ENCODE peak calls at places on chromosomes 6 and 20, in six cellular contexts. One of them, this sample, is unnamed.

GRCh38 chr6:93799226-93799625 is 379.9 kb upstream of the EPHA7 start:
- DNase-seq in GM06990: no peak
- DNase-seq in lower leg skin: no peak
- DNase-seq in upper lobe of right lung: no peak
- DNase-seq in pancreas: no peak
- DNase-seq in fibroblast of the aortic adventitia: peak
- DNase-seq in this sample: no peak

GRCh38 chr6:37731888-37732287 is 34.2 kb upstream of the MDGA1 start:
- DNase-seq in GM06990: peak
- DNase-seq in lower leg skin: no peak
- DNase-seq in upper lobe of right lung: peak
- DNase-seq in pancreas: no peak
- DNase-seq in fibroblast of the aortic adventitia: no peak
- DNase-seq in this sample: peak

GRCh38 chr6:106608080-106608668 is 21.1 kb downstream of the RTN4IP1 start:
- DNase-seq in GM06990: peak
- DNase-seq in lower leg skin: no peak
- DNase-seq in upper lobe of right lung: no peak
- DNase-seq in pancreas: peak
- DNase-seq in fibroblast of the aortic adventitia: peak
- DNase-seq in this sample: peak

GRCh38 chr20:44271915-44272663 is 25.0 kb downstream of the GDAP1L1 start:
- DNase-seq in GM06990: no peak
- DNase-seq in lower leg skin: no peak
- DNase-seq in upper lobe of right lung: no peak
- DNase-seq in pancreas: no peak
- DNase-seq in fibroblast of the aortic adventitia: no peak
- DNase-seq in this sample: no peak

GRCh38 chr20:60725311-60725906 is 526.7 kb upstream of the CDH4 start:
- DNase-seq in GM06990: no peak
- DNase-seq in lower leg skin: no peak
- DNase-seq in upper lobe of right lung: no peak
- DNase-seq in pancreas: no peak
- DNase-seq in fibroblast of the aortic adventitia: no peak
- DNase-seq in this sample: no peak

GRCh38 chr20:52448513-52448912 is 256.9 kb upstream of the ZFP64 start:
- DNase-seq in GM06990: no peak
- DNase-seq in lower leg skin: no peak
- DNase-seq in upper lobe of right lung: no peak
- DNase-seq in pancreas: no peak
- DNase-seq in fibroblast of the aortic adventitia: no peak
- DNase-seq in this sample: no peak

GRCh38 chr6:156776841-156777576 is at the start of gene ARID1B:
- DNase-seq in GM06990: peak
- DNase-seq in lower leg skin: peak
- DNase-seq in upper lobe of right lung: peak
- DNase-seq in pancreas: peak
- DNase-seq in fibroblast of the aortic adventitia: peak
- DNase-seq in this sample: peak

GRCh38 chr6:24876496-24877465 is 59.0 kb downstream of the RIPOR2 start:
- DNase-seq in GM06990: no peak
- DNase-seq in lower leg skin: no peak
- DNase-seq in upper lobe of right lung: no peak
- DNase-seq in pancreas: no peak
- DNase-seq in fibroblast of the aortic adventitia: no peak
- DNase-seq in this sample: no peak

GRCh38 chr6:170108890-170109587 is 181.8 kb downstream of the DLL1 start:
- DNase-seq in GM06990: no peak
- DNase-seq in lower leg skin: peak
- DNase-seq in upper lobe of right lung: peak
- DNase-seq in pancreas: no peak
- DNase-seq in fibroblast of the aortic adventitia: no peak
- DNase-seq in this sample: no peak

GRCh38 chr20:19260412-19261090 is 48.1 kb downstream of the SLC24A3 start:
- DNase-seq in GM06990: no peak
- DNase-seq in lower leg skin: peak
- DNase-seq in upper lobe of right lung: no peak
- DNase-seq in pancreas: no peak
- DNase-seq in fibroblast of the aortic adventitia: no peak
- DNase-seq in this sample: peak

GRCh38 chr6:118456982-118457381 is 91.1 kb upstream of the PLN start:
- DNase-seq in GM06990: no peak
- DNase-seq in lower leg skin: no peak
- DNase-seq in upper lobe of right lung: no peak
- DNase-seq in pancreas: no peak
- DNase-seq in fibroblast of the aortic adventitia: no peak
- DNase-seq in this sample: no peak

GRCh38 chr6:37061157-37061804 is 55.8 kb downstream of the FGD2 start:
- DNase-seq in GM06990: no peak
- DNase-seq in lower leg skin: no peak
- DNase-seq in upper lobe of right lung: no peak
- DNase-seq in pancreas: peak
- DNase-seq in fibroblast of the aortic adventitia: no peak
- DNase-seq in this sample: no peak

GRCh38 chr6:169248521-169248971 is 5.1 kb downstream of the THBS2 start:
- DNase-seq in GM06990: no peak
- DNase-seq in lower leg skin: no peak
- DNase-seq in upper lobe of right lung: no peak
- DNase-seq in pancreas: no peak
- DNase-seq in fibroblast of the aortic adventitia: peak
- DNase-seq in this sample: no peak

GRCh38 chr6:56499121-56499520 is 143.6 kb downstream of the DST start:
- DNase-seq in GM06990: no peak
- DNase-seq in lower leg skin: no peak
- DNase-seq in upper lobe of right lung: no peak
- DNase-seq in pancreas: no peak
- DNase-seq in fibroblast of the aortic adventitia: peak
- DNase-seq in this sample: no peak

GRCh38 chr20:24582373-24583168 is 113.1 kb downstream of the SYNDIG1 start:
- DNase-seq in GM06990: no peak
- DNase-seq in lower leg skin: peak
- DNase-seq in upper lobe of right lung: no peak
- DNase-seq in pancreas: no peak
- DNase-seq in fibroblast of the aortic adventitia: no peak
- DNase-seq in this sample: no peak

GRCh38 chr20:31840906-31841816 is 4.2 kb downstream of the FOXS1 start:
- DNase-seq in GM06990: no peak
- DNase-seq in lower leg skin: no peak
- DNase-seq in upper lobe of right lung: no peak
- DNase-seq in pancreas: no peak
- DNase-seq in fibroblast of the aortic adventitia: peak
- DNase-seq in this sample: no peak

GRCh38 chr6:149094934-149095341 is 222.6 kb upstream of the TAB2 start:
- DNase-seq in GM06990: no peak
- DNase-seq in lower leg skin: no peak
- DNase-seq in upper lobe of right lung: no peak
- DNase-seq in pancreas: no peak
- DNase-seq in fibroblast of the aortic adventitia: peak
- DNase-seq in this sample: no peak

GRCh38 chr20:25549172-25549865 is 36.0 kb downstream of the NINL start:
- DNase-seq in GM06990: no peak
- DNase-seq in lower leg skin: peak
- DNase-seq in upper lobe of right lung: no peak
- DNase-seq in pancreas: no peak
- DNase-seq in fibroblast of the aortic adventitia: peak
- DNase-seq in this sample: no peak

GRCh38 chr20:9660236-9660868 is 146.0 kb downstream of the LAMP5 start:
- DNase-seq in GM06990: no peak
- DNase-seq in lower leg skin: no peak
- DNase-seq in upper lobe of right lung: no peak
- DNase-seq in pancreas: no peak
- DNase-seq in fibroblast of the aortic adventitia: peak
- DNase-seq in this sample: no peak

GRCh38 chr6:16466778-16467177 is 228.4 kb downstream of the GMPR start:
- DNase-seq in GM06990: no peak
- DNase-seq in lower leg skin: no peak
- DNase-seq in upper lobe of right lung: no peak
- DNase-seq in pancreas: no peak
- DNase-seq in fibroblast of the aortic adventitia: no peak
- DNase-seq in this sample: no peak

GRCh38 chr6:141035312-141036058 is 1097.2 kb upstream of the GJE1 start:
- DNase-seq in GM06990: no peak
- DNase-seq in lower leg skin: no peak
- DNase-seq in upper lobe of right lung: no peak
- DNase-seq in pancreas: no peak
- DNase-seq in fibroblast of the aortic adventitia: no peak
- DNase-seq in this sample: no peak

GRCh38 chr6:150368762-150369161 is at the start of gene IYD:
- DNase-seq in GM06990: no peak
- DNase-seq in lower leg skin: no peak
- DNase-seq in upper lobe of right lung: no peak
- DNase-seq in pancreas: no peak
- DNase-seq in fibroblast of the aortic adventitia: no peak
- DNase-seq in this sample: no peak

GRCh38 chr6:36068012-36068392 is 40.4 kb downstream of the MAPK14 start:
- DNase-seq in GM06990: no peak
- DNase-seq in lower leg skin: no peak
- DNase-seq in upper lobe of right lung: no peak
- DNase-seq in pancreas: no peak
- DNase-seq in fibroblast of the aortic adventitia: no peak
- DNase-seq in this sample: no peak

GRCh38 chr20:32052792-32053362 is 835 bp downstream of the HCK start:
- DNase-seq in GM06990: peak
- DNase-seq in lower leg skin: peak
- DNase-seq in upper lobe of right lung: peak
- DNase-seq in pancreas: peak
- DNase-seq in fibroblast of the aortic adventitia: no peak
- DNase-seq in this sample: no peak

GRCh38 chr20:36473164-36473563 is 68.2 kb upstream of the MYL9 start:
- DNase-seq in GM06990: no peak
- DNase-seq in lower leg skin: no peak
- DNase-seq in upper lobe of right lung: no peak
- DNase-seq in pancreas: no peak
- DNase-seq in fibroblast of the aortic adventitia: no peak
- DNase-seq in this sample: no peak

GRCh38 chr20:36472656-36473071 is 68.7 kb upstream of the MYL9 start:
- DNase-seq in GM06990: peak
- DNase-seq in lower leg skin: peak
- DNase-seq in upper lobe of right lung: peak
- DNase-seq in pancreas: no peak
- DNase-seq in fibroblast of the aortic adventitia: no peak
- DNase-seq in this sample: no peak

GRCh38 chr20:36470482-36471062 is 70.7 kb upstream of the MYL9 start:
- DNase-seq in GM06990: no peak
- DNase-seq in lower leg skin: no peak
- DNase-seq in upper lobe of right lung: no peak
- DNase-seq in pancreas: no peak
- DNase-seq in fibroblast of the aortic adventitia: no peak
- DNase-seq in this sample: no peak

GRCh38 chr20:36469973-36470372 is 71.3 kb upstream of the MYL9 start:
- DNase-seq in GM06990: no peak
- DNase-seq in lower leg skin: no peak
- DNase-seq in upper lobe of right lung: no peak
- DNase-seq in pancreas: no peak
- DNase-seq in fibroblast of the aortic adventitia: no peak
- DNase-seq in this sample: no peak

GRCh38 chr20:36471885-36472642 is 69.3 kb upstream of the MYL9 start:
- DNase-seq in GM06990: no peak
- DNase-seq in lower leg skin: no peak
- DNase-seq in upper lobe of right lung: no peak
- DNase-seq in pancreas: no peak
- DNase-seq in fibroblast of the aortic adventitia: no peak
- DNase-seq in this sample: no peak
- H3K4me3 ChIP-seq in GM06990: no peak
- H3K4me3 ChIP-seq in lower leg skin: no peak
- H3K4me3 ChIP-seq in upper lobe of right lung: peak
- H3K4me3 ChIP-seq in pancreas: no peak
- H3K4me3 ChIP-seq in fibroblast of the aortic adventitia: no peak
- H3K4me3 ChIP-seq in this sample: no peak

GRCh38 chr6:105442369-105442768 is 39.5 kb upstream of the PREP start:
- DNase-seq in GM06990: no peak
- DNase-seq in lower leg skin: no peak
- DNase-seq in upper lobe of right lung: no peak
- DNase-seq in pancreas: no peak
- DNase-seq in fibroblast of the aortic adventitia: no peak
- DNase-seq in this sample: no peak

GRCh38 chr6:105433723-105434122 is 30.8 kb upstream of the PREP start:
- DNase-seq in GM06990: no peak
- DNase-seq in lower leg skin: no peak
- DNase-seq in upper lobe of right lung: no peak
- DNase-seq in pancreas: no peak
- DNase-seq in fibroblast of the aortic adventitia: no peak
- DNase-seq in this sample: no peak

GRCh38 chr6:105432797-105433196 is 29.9 kb upstream of the PREP start:
- DNase-seq in GM06990: no peak
- DNase-seq in lower leg skin: no peak
- DNase-seq in upper lobe of right lung: no peak
- DNase-seq in pancreas: no peak
- DNase-seq in fibroblast of the aortic adventitia: peak
- DNase-seq in this sample: no peak

GRCh38 chr6:105437236-105437635 is 34.4 kb upstream of the PREP start:
- DNase-seq in GM06990: peak
- DNase-seq in lower leg skin: no peak
- DNase-seq in upper lobe of right lung: no peak
- DNase-seq in pancreas: no peak
- DNase-seq in fibroblast of the aortic adventitia: no peak
- DNase-seq in this sample: no peak
- TF ChIP-seq CTCF in GM06990: no peak
- TF ChIP-seq CTCF in lower leg skin: no peak
- TF ChIP-seq CTCF in upper lobe of right lung: no peak
- TF ChIP-seq CTCF in pancreas: no peak
- TF ChIP-seq CTCF in fibroblast of the aortic adventitia: no peak
- TF ChIP-seq CTCF in this sample: no peak

GRCh38 chr6:159037746-159038290 is 7.0 kb downstream of the TAGAP start:
- DNase-seq in GM06990: no peak
- DNase-seq in lower leg skin: no peak
- DNase-seq in upper lobe of right lung: no peak
- DNase-seq in pancreas: no peak
- DNase-seq in fibroblast of the aortic adventitia: no peak
- DNase-seq in this sample: no peak
- H3K4me3 ChIP-seq in GM06990: peak
- H3K4me3 ChIP-seq in lower leg skin: no peak
- H3K4me3 ChIP-seq in upper lobe of right lung: no peak
- H3K4me3 ChIP-seq in pancreas: no peak
- H3K4me3 ChIP-seq in fibroblast of the aortic adventitia: no peak
- H3K4me3 ChIP-seq in this sample: no peak

GRCh38 chr20:38213607-38213940 is 47.0 kb downstream of the KIAA1755 start:
- DNase-seq in GM06990: no peak
- DNase-seq in lower leg skin: no peak
- DNase-seq in upper lobe of right lung: no peak
- DNase-seq in pancreas: no peak
- DNase-seq in fibroblast of the aortic adventitia: no peak
- DNase-seq in this sample: no peak

GRCh38 chr20:38215789-38216182 is 44.7 kb downstream of the KIAA1755 start:
- DNase-seq in GM06990: no peak
- DNase-seq in lower leg skin: no peak
- DNase-seq in upper lobe of right lung: no peak
- DNase-seq in pancreas: no peak
- DNase-seq in fibroblast of the aortic adventitia: no peak
- DNase-seq in this sample: no peak

GRCh38 chr20:38214256-38214870 is 46.2 kb downstream of the KIAA1755 start:
- DNase-seq in GM06990: no peak
- DNase-seq in lower leg skin: no peak
- DNase-seq in upper lobe of right lung: no peak
- DNase-seq in pancreas: no peak
- DNase-seq in fibroblast of the aortic adventitia: no peak
- DNase-seq in this sample: no peak

GRCh38 chr20:38216201-38216600 is 44.3 kb downstream of the KIAA1755 start:
- DNase-seq in GM06990: no peak
- DNase-seq in lower leg skin: no peak
- DNase-seq in upper lobe of right lung: no peak
- DNase-seq in pancreas: no peak
- DNase-seq in fibroblast of the aortic adventitia: no peak
- DNase-seq in this sample: no peak

GRCh38 chr20:38214871-38215788 is 45.4 kb downstream of the KIAA1755 start:
- DNase-seq in GM06990: no peak
- DNase-seq in lower leg skin: no peak
- DNase-seq in upper lobe of right lung: no peak
- DNase-seq in pancreas: no peak
- DNase-seq in fibroblast of the aortic adventitia: no peak
- DNase-seq in this sample: no peak
- TF ChIP-seq CTCF in GM06990: no peak
- TF ChIP-seq CTCF in lower leg skin: no peak
- TF ChIP-seq CTCF in upper lobe of right lung: no peak
- TF ChIP-seq CTCF in pancreas: no peak
- TF ChIP-seq CTCF in fibroblast of the aortic adventitia: peak
- TF ChIP-seq CTCF in this sample: peak